ENCODE peak calls at places on chromosome 21, in seven cellular contexts. D, W, P, N, R, O and I are unnamed samples.

GRCh38 chr21:45365608-45366241 is 39.2 kb upstream of the COL18A1 start:
- DNase-seq in R (no peak), P (peak; percentile 55), D (no peak), N (no peak), W (no peak), O (peak; percentile 88), I (peak; percentile 62)

GRCh38 chr21:35139382-35139715 is 90.2 kb upstream of the RUNX1 start:
- DNase-seq in O (no peak), W (no peak), D (no peak), P (no peak), N (no peak), R (peak; percentile 16), I (no peak)

GRCh38 chr21:45078371-45078770 is 4.0 kb downstream of the ADARB1 start:
- DNase-seq in P (no peak), D (no peak), W (no peak), R (no peak), N (no peak), O (no peak), I (no peak)

GRCh38 chr21:35829014-35829525 is 231.3 kb downstream of the SETD4 start:
- DNase-seq in O (no peak), W (no peak), R (no peak), P (no peak), N (no peak), D (no peak), I (no peak)

GRCh38 chr21:44962481-44962966 is 22.7 kb downstream of the SLX9 start:
- DNase-seq in P (peak; percentile 93), O (no peak), W (no peak), R (no peak), N (peak; percentile 50), D (no peak), I (peak; percentile 48)

GRCh38 chr21:26117972-26118367 is 52.6 kb downstream of the APP start:
- DNase-seq in W (no peak), D (no peak), R (no peak), P (no peak), N (no peak), O (no peak), I (no peak)

GRCh38 chr21:26811031-26811430 is 34.2 kb downstream of the ADAMTS1 start:
- DNase-seq in P (peak; percentile 56), W (no peak), O (no peak), R (no peak), N (no peak), D (no peak), I (no peak)

GRCh38 chr21:46613391-46613790 is 8.5 kb upstream of the S100B start:
- DNase-seq in O (no peak), N (no peak), D (no peak), W (no peak), P (no peak), R (no peak), I (no peak)

GRCh38 chr21:18369115-18369514 is 34.5 kb downstream of the TMPRSS15 start:
- DNase-seq in N (no peak), P (peak; percentile 16), W (peak; percentile 44), O (peak; percentile 15), D (no peak), R (no peak), I (no peak)

GRCh38 chr21:39441502-39442475 is 3.8 kb downstream of the LCA5L start:
- DNase-seq in W (no peak), D (peak; percentile 9), P (peak; percentile 64), O (peak; percentile 51), R (peak; percentile 53), N (no peak), I (no peak)

GRCh38 chr21:33817663-33818433 is 97.8 kb downstream of the ATP5PO start:
- DNase-seq in N (no peak), W (no peak), P (no peak), O (no peak), R (no peak), D (no peak), I (no peak)

GRCh38 chr21:42364304-42364865 is 1.9 kb downstream of the TFF1 start:
- DNase-seq in N (no peak), D (no peak), O (no peak), R (no peak), W (no peak), P (no peak), I (no peak)

GRCh38 chr21:42558846-42559245 is 45.2 kb downstream of the SLC37A1 start:
- DNase-seq in P (no peak), R (no peak), W (no peak), N (no peak), O (no peak), D (no peak), I (no peak)

GRCh38 chr21:43733529-43734071 is 14.7 kb downstream of the PDXK start:
- DNase-seq in O (no peak), R (peak; percentile 28), N (no peak), P (peak; percentile 90), D (no peak), W (no peak), I (no peak)

GRCh38 chr21:44012474-44013379 is 618 bp downstream of the TRAPPC10 start:
- DNase-seq in W (no peak), R (peak; percentile 92), D (peak; percentile 81), N (peak; percentile 82), O (peak; percentile 98), P (no peak), I (peak; percentile 82)

GRCh38 chr21:38434913-38435533 is 63.3 kb downstream of the ERG start:
- DNase-seq in D (no peak), O (no peak), P (peak; percentile 10), N (no peak), R (no peak), W (no peak), I (no peak)

GRCh38 chr21:44871576-44872265 is 1.8 kb downstream of the PTTG1IP start:
- DNase-seq in N (no peak), O (no peak), D (no peak), W (peak; percentile 44), R (peak; percentile 33), P (peak; percentile 90), I (peak; percentile 65)

GRCh38 chr21:45869121-45870007 is 112.2 kb upstream of the COL6A1 start:
- DNase-seq in R (no peak), O (no peak), P (peak; percentile 72), D (no peak), N (peak; percentile 24), W (no peak), I (no peak)

GRCh38 chr21:40563845-40564717 is 282.9 kb downstream of the DSCAM start:
- DNase-seq in W (no peak), O (no peak), R (no peak), N (no peak), P (no peak), D (no peak), I (no peak)

GRCh38 chr21:42306366-42307035 is 8.7 kb downstream of the TFF3 start:
- DNase-seq in W (no peak), N (no peak), R (no peak), O (no peak), D (no peak), P (no peak), I (no peak)

GRCh38 chr21:36535618-36536241 is 55.8 kb upstream of the CLDN14 start:
- DNase-seq in N (no peak), O (no peak), W (no peak), D (no peak), R (no peak), P (no peak), I (no peak)

GRCh38 chr21:42745511-42746239 is 92.3 kb downstream of the PDE9A start:
- DNase-seq in P (no peak), R (peak; percentile 12), W (no peak), N (no peak), D (no peak), O (no peak), I (no peak)

GRCh38 chr21:36487641-36488307 is 7.9 kb upstream of the CLDN14 start:
- DNase-seq in D (no peak), N (peak; percentile 59), O (no peak), R (no peak), W (no peak), P (peak; percentile 5), I (no peak)

GRCh38 chr21:43340491-43341348 is 86.2 kb downstream of the SIK1 start:
- DNase-seq in R (no peak), P (peak; percentile 81), N (no peak), O (no peak), D (no peak), W (peak; percentile 74), I (no peak)

GRCh38 chr21:39406065-39406464 is 39.5 kb downstream of the LCA5L start:
- DNase-seq in D (no peak), O (no peak), P (no peak), W (no peak), R (no peak), N (no peak), I (peak; percentile 17)

GRCh38 chr21:44889625-44890337 is 16.3 kb upstream of the PTTG1IP start:
- DNase-seq in P (no peak), D (no peak), O (peak; percentile 60), W (no peak), N (peak; percentile 34), R (no peak), I (no peak)

GRCh38 chr21:35649186-35649585 is 411.1 kb downstream of the SETD4 start:
- DNase-seq in W (no peak), D (no peak), R (no peak), N (no peak), O (no peak), P (peak; percentile 72), I (no peak)

GRCh38 chr21:33478182-33478581 is 1.6 kb downstream of the TMEM50B start:
- DNase-seq in W (no peak), N (no peak), D (no peak), O (no peak), R (no peak), P (no peak), I (no peak)

GRCh38 chr21:15272171-15272570 is 207.4 kb upstream of the NRIP1 start:
- DNase-seq in D (no peak), O (no peak), W (no peak), N (no peak), R (no peak), P (no peak), I (no peak)